ENCODE peak calls at places on chromosomes 12 and 14, in six cellular contexts. I is OCI-LY7, R is GM23248, M is Karpas-422, A is MM.1S, Z is PC-9. G is an unnamed sample. For H3K9me2, the result is how much of the 10 kb centered on the place peaks cover.

GRCh38 chr14:22095845-22096510 is 422.4 kb upstream of the OR4E1 start:
- DNase-seq in I (no peak), R (no peak), M (no peak), A (no peak), Z (no peak), G (no peak)

GRCh38 chr14:96136361-96136760 is 68.3 kb upstream of the BDKRB2 start:
- DNase-seq in I (no peak), R (peak), M (no peak), A (no peak), Z (peak), G (peak)

GRCh38 chr12:68985174-68985573 is 52.2 kb upstream of the CPM start:
- DNase-seq in I (no peak), R (no peak), M (no peak), A (no peak), Z (no peak), G (no peak)

GRCh38 chr12:28966049-28966778 is 182.9 kb upstream of the FAR2 start:
- DNase-seq in I (no peak), R (no peak), M (no peak), A (no peak), Z (no peak), G (no peak)

GRCh38 chr12:67740706-67741105 is 92.2 kb downstream of the DYRK2 start:
- DNase-seq in I (no peak), R (no peak), M (no peak), A (no peak), Z (no peak), G (no peak)

GRCh38 chr14:75514673-75515630 is 7.3 kb upstream of the BATF start:
- DNase-seq in I (peak), R (peak), M (peak), A (peak), Z (no peak), G (no peak)

GRCh38 chr14:41505491-41505890 is 101.2 kb upstream of the LRFN5 start:
- DNase-seq in I (no peak), R (no peak), M (peak), A (no peak), Z (no peak), G (no peak)

GRCh38 chr14:72619071-72619710 is 274.7 kb downstream of the DPF3 start:
- DNase-seq in I (no peak), R (peak), M (no peak), A (no peak), Z (no peak), G (peak)

GRCh38 chr12:50642035-50642451 is 121.9 kb upstream of the ATF1 start:
- DNase-seq in I (no peak), R (peak), M (no peak), A (no peak), Z (peak), G (peak)

GRCh38 chr14:28742171-28742846 is 24.3 kb upstream of the FOXG1 start:
- DNase-seq in I (no peak), R (no peak), M (no peak), A (no peak), Z (no peak), G (peak)

GRCh38 chr14:75242546-75243273 is 35.9 kb upstream of the FOS start:
- DNase-seq in I (no peak), R (peak), M (no peak), A (no peak), Z (no peak), G (peak)

GRCh38 chr14:98458702-98459101 is 813.3 kb downstream of the BCL11B start:
- DNase-seq in I (no peak), R (no peak), M (no peak), A (no peak), Z (no peak), G (no peak)
- H3K9me2 ChIP-seq in I (under half), R (under half), M (under half), A (under half), Z (under half), G (under half)

DNA sequence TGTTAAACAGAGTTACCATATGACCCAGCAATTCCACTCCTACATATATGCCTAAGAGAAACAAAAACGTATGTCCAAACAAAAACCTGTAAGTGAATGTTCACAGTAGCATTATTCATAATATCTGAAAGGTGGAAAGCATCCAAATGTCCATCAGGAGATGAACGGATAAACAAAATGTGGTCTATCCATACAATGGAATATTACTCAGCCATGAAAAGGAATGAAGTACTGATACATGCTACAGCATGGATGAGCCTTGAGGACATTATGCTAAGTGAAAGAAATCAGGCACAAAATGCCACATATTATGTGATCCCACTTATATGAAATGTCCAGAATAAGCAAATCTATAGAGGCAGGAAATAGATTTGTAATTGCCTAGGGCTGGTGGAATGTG is 16.8 kb downstream of the MOK start:
- DNase-seq in I (no peak), R (no peak), M (no peak), A (no peak), Z (no peak), G (no peak)
- H3K9me2 ChIP-seq in I (under half), R (under half), M (under half), A (under half), Z (under half), G (under half)

GRCh38 chr12:56389215-56389850 is 26.7 kb upstream of the APOF start:
- DNase-seq in I (no peak), R (no peak), M (peak), A (no peak), Z (no peak), G (no peak)

GRCh38 chr12:56391721-56392120 is 29.1 kb upstream of the APOF start:
- DNase-seq in I (no peak), R (no peak), M (peak), A (no peak), Z (no peak), G (peak)

GRCh38 chr12:56385873-56386272 is 23.2 kb upstream of the APOF start:
- DNase-seq in I (no peak), R (peak), M (peak), A (no peak), Z (peak), G (peak)

GRCh38 chr12:56382611-56383010 is 20.0 kb upstream of the APOF start:
- DNase-seq in I (no peak), R (no peak), M (peak), A (no peak), Z (no peak), G (no peak)

GRCh38 chr12:56387152-56387551 is 24.5 kb upstream of the APOF start:
- DNase-seq in I (no peak), R (peak), M (no peak), A (no peak), Z (no peak), G (no peak)
- H3K9me2 ChIP-seq in I (under half), R (under half), M (under half), A (under half), Z (under half), G (under half)

GRCh38 chr12:109444263-109444662 is 32.8 kb downstream of the KCTD10 start:
- DNase-seq in I (no peak), R (no peak), M (no peak), A (no peak), Z (no peak), G (no peak)
- H3K9me2 ChIP-seq in I (under half), R (under half), M (under half), A (under half), Z (under half), G (under half)

DNA sequence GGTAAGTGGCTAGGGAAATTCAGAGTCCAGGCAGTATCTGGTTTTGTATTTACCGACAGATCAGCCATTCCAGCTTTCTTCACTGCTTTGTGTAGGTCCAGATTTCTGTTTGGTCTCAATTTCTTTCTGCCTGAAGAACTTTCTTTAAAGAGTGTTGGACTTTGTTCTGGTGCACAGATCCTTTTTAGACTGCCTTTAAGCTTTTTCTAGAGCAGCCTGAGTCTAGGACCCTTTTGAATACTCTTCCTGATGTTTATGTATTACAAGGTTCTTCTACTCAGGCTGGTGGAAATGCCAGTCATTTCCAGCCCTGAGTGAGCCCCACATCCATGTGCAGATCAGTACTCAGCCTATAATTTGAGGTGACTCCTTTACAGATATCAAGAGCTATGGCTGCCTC is 54.7 kb downstream of the DAAM1 start:
- DNase-seq in I (no peak), R (no peak), M (no peak), A (no peak), Z (no peak), G (no peak)
- H3K9me2 ChIP-seq in I (under half), R (under half), M (under half), A (under half), Z (under half), G (under half)

GRCh38 chr14:48140804-48141203 is 465.4 kb upstream of the MDGA2 start:
- DNase-seq in I (no peak), R (no peak), M (no peak), A (no peak), Z (no peak), G (no peak)
- H3K9me2 ChIP-seq in I (under half), R (under half), M (under half), A (under half), Z (under half), G (under half)

GRCh38 chr14:92800012-92800411 is 5.9 kb downstream of the GOLGA5 start:
- DNase-seq in I (no peak), R (peak), M (no peak), A (no peak), Z (no peak), G (no peak)
- H3K9me2 ChIP-seq in I (under half), R (under half), M (under half), A (under half), Z (under half), G (under half)